ENCODE peak calls at places on chromosomes 7 and 10, in five cellular contexts. J is SK-N-DZ, Z is AG08395, N is nephron progenitor cell, A is A549. Q is an unnamed sample.

GRCh38 chr7:112481833-112482669 is 1.3 kb downstream of the LSMEM1 start:
- DNase-seq in J (peak), Z (peak), N (no peak), A (peak), Q (no peak)

GRCh38 chr7:25392571-25393338 is 164.5 kb upstream of the NPVF start:
- DNase-seq in N (no peak), A (no peak), J (no peak), Z (no peak), Q (no peak)

GRCh38 chr10:34768972-34769330 is 46.1 kb downstream of the PARD3 start:
- DNase-seq in N (no peak), J (no peak), Z (no peak), A (no peak), Q (no peak)

GRCh38 chr10:10677479-10677878 is 340.2 kb upstream of the CELF2 start:
- DNase-seq in A (peak), N (peak), Z (peak), J (peak), Q (peak)

GRCh38 chr7:91327341-91327740 is 63.1 kb downstream of the FZD1 start:
- DNase-seq in A (no peak), Z (no peak), J (no peak), N (no peak), Q (no peak)

GRCh38 chr7:144941127-144941526 is 105.3 kb upstream of the TPK1 start:
- DNase-seq in A (no peak), N (no peak), J (no peak), Z (no peak), Q (no peak)

GRCh38 chr7:121873795-121874194 is 834 bp downstream of the PTPRZ1 start:
- DNase-seq in A (no peak), Z (no peak), N (no peak), J (no peak), Q (no peak)

GRCh38 chr7:3241686-3242258 is 59.3 kb upstream of the SDK1 start:
- DNase-seq in J (no peak), N (no peak), Z (no peak), A (no peak), Q (no peak)

GRCh38 chr7:101923276-101923985 is 106.0 kb downstream of the CUX1 start:
- DNase-seq in N (no peak), J (no peak), A (no peak), Z (peak), Q (peak)

GRCh38 chr7:136923111-136923510 is 54.7 kb downstream of the CHRM2 start:
- DNase-seq in A (no peak), N (no peak), J (no peak), Z (peak), Q (no peak)

GRCh38 chr7:32536585-32536984 is 41.3 kb downstream of the AVL9 start:
- DNase-seq in A (peak), J (no peak), N (no peak), Z (peak), Q (no peak)

GRCh38 chr10:130790339-130790738 is 521.2 kb downstream of the TCERG1L start:
- DNase-seq in J (peak), N (no peak), A (no peak), Z (no peak), Q (no peak)

GRCh38 chr7:26398436-26399308 is 107.0 kb downstream of the SNX10 start:
- DNase-seq in A (peak), Z (peak), N (peak), J (peak), Q (peak)